ENCODE peak calls at places on chromosomes 13 and 19, in seven cellular contexts. L, D, X, I, K, F and S are unnamed samples.

GRCh38 chr19:49502866-49503581 is 6.8 kb downstream of the RPS11 start:
- DNase-seq in F (peak; percentile 58), L (peak; percentile 83), D (no peak), I (no peak), X (peak; percentile 59), K (peak; percentile 51), S (peak; percentile 80)

GRCh38 chr13:27665333-27665732 is 43.6 kb downstream of the POLR1D start:
- DNase-seq in K (no peak), L (peak; percentile 35), I (no peak), F (no peak), X (no peak), D (no peak), S (no peak)

GRCh38 chr19:7709932-7710460 is 8.1 kb upstream of the FCER2 start:
- DNase-seq in I (no peak), L (no peak), K (no peak), X (no peak), F (no peak), D (no peak), S (no peak)

GRCh38 chr19:18900700-18901502 is 4.9 kb upstream of the CERS1 start:
- DNase-seq in I (no peak), F (no peak), D (no peak), X (no peak), K (no peak), L (peak; percentile 22), S (no peak)

GRCh38 chr19:38617283-38617763 is 430 bp downstream of the MAP4K1 start:
- DNase-seq in X (no peak), L (no peak), I (no peak), F (no peak), K (no peak), D (no peak), S (no peak)

GRCh38 chr13:31007392-31007791 is 74.9 kb downstream of the TEX26 start:
- DNase-seq in F (no peak), D (no peak), I (no peak), K (no peak), X (no peak), L (no peak), S (no peak)

GRCh38 chr19:7926021-7926726 is at the start of gene CTXN1:
- DNase-seq in L (peak; percentile 71), X (peak; percentile 78), I (no peak), K (peak; percentile 79), F (peak; percentile 65), D (no peak), S (peak; percentile 44)

GRCh38 chr19:45469835-45470146 is 2.0 kb downstream of the FOSB start:
- DNase-seq in L (no peak), K (peak; percentile 91), D (no peak), X (no peak), I (no peak), F (no peak), S (no peak)

GRCh38 chr19:43624933-43625332 is 5.5 kb upstream of the ZNF428 start:
- DNase-seq in I (no peak), L (no peak), D (no peak), K (peak; percentile 70), F (peak; percentile 34), X (no peak), S (peak; percentile 55)

GRCh38 chr19:49614096-49614857 is 23.3 kb downstream of the PRR12 start:
- DNase-seq in L (peak; percentile 97), K (no peak), F (no peak), D (no peak), X (no peak), I (no peak), S (no peak)

GRCh38 chr13:30715837-30716236 is 19.5 kb upstream of the ALOX5AP start:
- DNase-seq in D (peak; percentile 70), L (no peak), X (no peak), I (no peak), F (no peak), K (no peak), S (no peak)

GRCh38 chr19:37506387-37507166 is at the start of gene ZNF793:
- DNase-seq in I (peak; percentile 83), L (no peak), X (peak; percentile 79), D (peak; percentile 72), K (peak; percentile 75), F (peak; percentile 78), S (peak; percentile 88)

GRCh38 chr13:109396266-109396665 is 390.1 kb downstream of the IRS2 start:
- DNase-seq in F (no peak), I (no peak), D (peak; percentile 21), K (no peak), L (no peak), X (no peak), S (no peak)
- H3K27ac ChIP-seq in F (no peak overlapping the region), I (no peak overlapping the region), D (no peak overlapping the region), K (no peak overlapping the region), L (no peak overlapping the region), X (no peak overlapping the region), S (no peak overlapping the region)

DNA sequence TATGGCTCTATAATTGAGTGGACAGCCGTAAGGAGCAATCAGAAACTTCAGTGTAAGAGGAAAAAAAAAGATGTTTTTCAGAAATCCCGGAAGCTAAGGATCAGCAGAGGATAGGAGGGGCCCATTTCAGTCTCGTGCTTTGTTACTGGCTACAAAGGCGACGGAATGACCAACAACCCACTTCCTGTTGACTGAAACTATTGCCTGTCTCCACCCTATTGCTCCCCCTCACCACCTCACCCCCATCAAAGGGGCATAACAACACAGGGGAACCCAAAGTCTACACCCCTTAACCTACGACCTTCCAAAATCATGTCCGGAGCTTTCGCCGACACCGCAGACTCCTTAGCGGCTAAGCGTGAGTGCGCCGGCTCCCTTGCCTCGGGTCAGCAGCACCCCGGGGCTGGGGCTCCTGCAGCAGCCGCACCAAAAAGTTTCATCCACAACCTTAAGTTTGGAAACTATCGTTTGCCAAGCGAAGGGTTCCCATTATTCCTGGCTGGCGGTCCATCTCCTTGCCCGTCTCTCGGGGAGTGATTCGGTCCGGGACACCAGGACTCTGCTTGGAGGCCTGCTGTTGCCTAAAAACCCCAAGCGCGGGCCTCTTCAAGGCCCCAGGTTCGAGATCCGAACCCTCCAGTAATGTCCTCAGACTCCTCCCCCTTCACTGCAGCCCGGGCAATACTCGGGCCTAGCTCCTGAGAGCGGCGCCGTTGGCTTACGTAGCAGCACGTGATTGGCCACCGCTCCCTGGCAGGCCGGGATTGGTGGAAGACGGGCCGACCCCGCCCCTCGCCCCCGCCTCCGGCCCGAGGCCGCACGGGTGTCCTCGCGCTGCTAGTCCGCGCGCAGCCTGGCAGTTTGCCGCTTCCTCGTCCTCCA is at the start of gene TPP2:
- DNase-seq in L (peak; percentile 95), K (peak; percentile 100), X (peak; percentile 100), I (peak; percentile 99), F (peak; percentile 99), D (peak; percentile 99), S (peak; percentile 98)
- H3K4me1 ChIP-seq in L (peaks cover 19% of the 10 kb centered on the region), K (peaks cover 20% of the 10 kb centered on the region), X (peaks cover 5% of the 10 kb centered on the region), I (peaks cover 56% of the 10 kb centered on the region), F (peaks cover 39% of the 10 kb centered on the region), D (no peaks in the 10 kb centered on the region), S (peaks cover 2% of the 10 kb centered on the region)

DNA sequence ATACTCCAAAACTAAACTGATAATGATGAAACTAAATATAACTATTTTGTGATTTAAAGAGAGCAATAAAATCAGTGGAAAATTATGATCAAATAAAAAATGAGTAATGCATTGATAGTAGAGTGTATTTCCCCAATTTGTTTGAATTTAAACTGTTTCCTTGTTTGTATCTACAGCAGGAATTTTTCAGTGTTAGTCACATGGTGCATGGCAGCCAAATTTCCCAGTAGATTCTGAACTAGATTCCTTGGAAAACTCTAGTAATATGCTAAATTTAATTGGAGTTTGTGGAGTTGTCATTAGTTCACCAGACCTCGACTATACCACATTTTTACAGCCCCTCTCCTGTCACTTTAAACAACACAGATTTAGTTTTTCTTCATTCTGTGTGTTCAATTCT is 156.2 kb downstream of the PCCA start:
- DNase-seq in D (no peak), L (no peak), X (no peak), K (no peak), F (no peak), I (no peak), S (no peak)
- H3K9me3 ChIP-seq in D (peaks cover 12% of the 10 kb centered on the region), L (no peaks in the 10 kb centered on the region), X (no peaks in the 10 kb centered on the region), K (peaks cover 18% of the 10 kb centered on the region), F (no peaks in the 10 kb centered on the region), I (peaks cover 11% of the 10 kb centered on the region), S (no peaks in the 10 kb centered on the region)

GRCh38 chr19:57192064-57192395 is 730 bp downstream of the ZNF264 start:
- DNase-seq in L (peak; percentile 6), D (no peak), X (no peak), I (no peak), F (no peak), K (no peak), S (no peak)
- H3K27ac ChIP-seq in L (peak overlapping the region; percentile 41), D (peak overlapping the region; percentile 90), X (peak overlapping the region; percentile 70), I (peak overlapping the region; percentile 81), F (no peak overlapping the region), K (peak overlapping the region; percentile 83), S (no peak overlapping the region)

DNA sequence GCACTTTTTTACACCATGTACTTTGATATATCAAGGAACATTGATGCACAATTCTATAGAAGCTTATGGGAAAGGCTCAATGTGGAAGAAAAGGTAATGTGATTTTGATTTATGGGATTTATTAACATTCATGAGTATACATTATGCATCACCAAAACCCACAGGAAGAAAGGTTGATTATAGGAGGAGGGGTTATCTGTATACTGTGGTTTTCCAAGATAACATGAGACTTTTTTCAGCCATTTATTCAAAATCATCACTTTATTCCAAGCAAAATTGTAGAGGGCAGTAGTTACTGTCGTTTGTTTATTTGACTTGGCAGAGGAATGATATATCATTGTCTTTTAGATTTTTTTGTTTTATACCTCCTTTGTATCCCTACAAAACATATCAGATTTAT is 54.9 kb downstream of the WDFY2 start:
- DNase-seq in L (peak; percentile 37), X (no peak), I (no peak), D (no peak), F (no peak), K (no peak), S (no peak)
- H3K4me1 ChIP-seq in L (peaks cover 81% of the 10 kb centered on the region), X (peaks cover 11% of the 10 kb centered on the region), I (peaks cover 43% of the 10 kb centered on the region), D (no peaks in the 10 kb centered on the region), F (peaks cover 67% of the 10 kb centered on the region), K (peaks cover 18% of the 10 kb centered on the region), S (peaks cover 2% of the 10 kb centered on the region)

DNA sequence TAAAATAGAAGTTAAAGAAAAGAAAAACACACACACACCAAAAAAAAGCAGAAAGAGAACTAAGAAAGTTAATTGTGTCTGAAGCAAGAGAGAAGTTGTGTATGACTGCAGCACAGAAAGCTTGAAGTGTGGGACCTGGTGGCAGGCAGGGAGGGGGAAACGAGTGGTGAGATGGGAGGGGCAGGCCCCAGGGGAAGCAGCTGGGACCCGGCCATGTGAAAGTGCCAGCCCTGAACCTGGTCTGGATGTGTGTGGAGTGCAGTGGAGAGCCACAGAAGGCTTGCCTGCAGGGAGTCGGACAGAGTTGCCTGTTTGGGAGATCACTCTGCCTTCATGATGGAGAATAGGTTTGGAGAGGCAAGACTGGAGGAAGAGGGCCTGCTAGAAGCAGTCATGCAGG is 199.0 kb downstream of the GGACT start:
- DNase-seq in D (no peak), F (no peak), X (no peak), L (no peak), K (no peak), I (no peak), S (no peak)
- H3K9me3 ChIP-seq in D (no peaks in the 10 kb centered on the region), F (no peaks in the 10 kb centered on the region), X (no peaks in the 10 kb centered on the region), L (no peaks in the 10 kb centered on the region), K (no peaks in the 10 kb centered on the region), I (no peaks in the 10 kb centered on the region), S (no peaks in the 10 kb centered on the region)